ENCODE peak calls at places on chromosome 3, in eight cellular contexts. W, N, Y, R, O, E, X and B are unnamed samples.

GRCh38 chr3:63655519-63655918 is 3.0 kb downstream of the SNTN start:
- DNase-seq in W (peak; percentile 52), N (no peak), Y (no peak), R (peak; percentile 1), O (no peak), E (no peak), X (no peak), B (no peak)

GRCh38 chr3:143433787-143434378 is 314.3 kb downstream of the CHST2 start:
- DNase-seq in W (no peak), N (peak; percentile 8), Y (no peak), R (no peak), O (no peak), E (no peak), X (no peak), B (no peak)

GRCh38 chr3:31350307-31350706 is 182.4 kb upstream of the STT3B start:
- DNase-seq in W (no peak), N (no peak), Y (no peak), R (no peak), O (no peak), E (no peak), X (no peak), B (no peak)

GRCh38 chr3:186380622-186381380 is 18.8 kb upstream of the DGKG start:
- DNase-seq in W (no peak), N (no peak), Y (no peak), R (no peak), O (no peak), E (no peak), X (no peak), B (no peak)

GRCh38 chr3:105822171-105823123 is 46.4 kb downstream of the CBLB start:
- DNase-seq in W (no peak), N (no peak), Y (no peak), R (no peak), O (no peak), E (no peak), X (no peak), B (no peak)

GRCh38 chr3:133437391-133438093 is 37.7 kb downstream of the BFSP2 start:
- DNase-seq in W (no peak), N (no peak), Y (no peak), R (no peak), O (no peak), E (no peak), X (no peak), B (no peak)

GRCh38 chr3:67349551-67350174 is 304.7 kb downstream of the SUCLG2 start:
- DNase-seq in W (peak; percentile 45), N (no peak), Y (no peak), R (no peak), O (no peak), E (no peak), X (no peak), B (no peak)

GRCh38 chr3:16476636-16477035 is 36.9 kb downstream of the RFTN1 start:
- DNase-seq in W (peak; percentile 72), N (no peak), Y (no peak), R (peak; percentile 95), O (no peak), E (no peak), X (no peak), B (no peak)

GRCh38 chr3:108092556-108092955 is 1.7 kb upstream of the CD47 start:
- DNase-seq in W (no peak), N (no peak), Y (no peak), R (no peak), O (no peak), E (no peak), X (no peak), B (no peak)

GRCh38 chr3:150635526-150635925 is 32.4 kb downstream of the SELENOT start:
- DNase-seq in W (no peak), N (no peak), Y (no peak), R (no peak), O (no peak), E (no peak), X (no peak), B (no peak)

GRCh38 chr3:171115667-171116066 is 89.1 kb upstream of the SLC2A2 start:
- DNase-seq in W (no peak), N (no peak), Y (no peak), R (no peak), O (no peak), E (no peak), X (no peak), B (no peak)

GRCh38 chr3:171116365-171116764 is 89.8 kb upstream of the SLC2A2 start:
- DNase-seq in W (peak; percentile 37), N (no peak), Y (no peak), R (no peak), O (no peak), E (no peak), X (no peak), B (no peak)

GRCh38 chr3:171110715-171111114 is 84.2 kb upstream of the SLC2A2 start:
- DNase-seq in W (no peak), N (no peak), Y (no peak), R (no peak), O (no peak), E (no peak), X (no peak), B (no peak)

GRCh38 chr3:171116802-171117395 is 90.4 kb upstream of the SLC2A2 start:
- DNase-seq in W (no peak), N (no peak), Y (no peak), R (no peak), O (no peak), E (no peak), X (no peak), B (no peak)

DNA sequence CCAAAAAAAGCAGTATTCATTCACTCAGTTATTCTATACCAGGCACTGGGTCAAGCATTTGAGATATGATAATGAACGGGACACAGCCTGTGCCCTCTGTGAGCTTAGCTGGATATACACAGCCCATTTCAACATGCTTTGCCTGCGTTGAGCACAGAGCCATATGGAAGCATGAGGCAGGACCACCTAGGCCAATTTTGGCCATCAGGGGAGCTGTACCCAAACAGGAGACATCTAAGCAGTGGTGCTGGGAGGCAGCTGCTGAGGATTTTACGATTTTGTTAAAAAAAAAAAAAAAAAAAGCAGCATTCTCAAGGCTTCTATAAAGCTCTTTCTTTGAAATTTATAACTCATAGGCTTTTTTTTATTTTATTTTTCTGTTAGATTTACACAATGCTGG is 87.2 kb upstream of the SLC2A2 start:
- DNase-seq in W (no peak), N (no peak), Y (no peak), R (no peak), O (no peak), E (no peak), X (no peak), B (no peak)
- TF ChIP-seq CTCF in W (no peak), N (no peak), Y (no peak), R (peak; percentile 27), O (no peak), E (no peak), X (no peak), B (no peak)

DNA sequence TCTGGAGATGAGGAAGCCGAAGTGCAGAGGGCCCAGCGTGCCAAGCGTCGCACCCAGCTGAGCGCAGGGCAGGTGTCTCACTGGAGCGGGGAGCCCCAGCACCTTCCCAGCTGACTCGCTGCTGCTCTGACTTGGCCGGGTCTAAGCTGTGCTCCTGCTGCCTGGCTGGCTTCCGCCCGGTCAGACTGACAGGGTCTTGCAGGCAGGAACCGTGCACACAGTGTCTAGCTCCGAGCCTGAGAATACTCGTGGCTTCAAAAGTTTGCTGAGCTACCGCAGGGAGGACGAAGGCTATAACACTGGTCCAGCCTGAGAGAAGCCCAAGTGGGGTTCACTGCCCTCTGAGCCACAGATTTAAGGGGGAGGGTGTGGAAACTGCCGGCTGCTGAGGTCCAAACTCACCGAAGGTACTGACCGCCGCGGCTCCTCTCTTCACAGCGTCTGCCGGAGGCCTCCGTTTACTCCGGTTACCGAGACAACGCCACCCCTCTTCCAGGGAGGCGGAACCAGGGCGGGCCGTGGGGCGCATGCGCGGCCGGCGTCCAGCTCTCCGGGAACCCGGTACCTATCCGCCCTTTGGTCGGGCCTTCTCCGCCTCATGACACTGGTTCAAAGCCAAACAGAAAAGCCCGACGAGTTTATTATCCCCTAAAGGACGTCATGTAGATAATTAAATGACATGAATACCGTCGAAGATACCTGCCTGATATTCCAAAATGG is at the start of gene CFAP44:
- DNase-seq in W (peak; percentile 21), N (no peak), Y (peak; percentile 91), R (peak; percentile 7), O (peak; percentile 88), E (peak; percentile 77), X (peak; percentile 60), B (peak; percentile 63)
- H3K4me3 ChIP-seq in W (peak within 1 kb of the TSS; percentile 42), N (no peak within 1 kb of the TSS), Y (no peak within 1 kb of the TSS), R (peak within 1 kb of the TSS; percentile 53), O (peak within 1 kb of the TSS; percentile 47), E (peak within 1 kb of the TSS; percentile 57), X (peak within 1 kb of the TSS; percentile 25), B (no peak within 1 kb of the TSS)

GRCh38 chr3:42098171-42098570 is 7.0 kb downstream of the TRAK1 start:
- DNase-seq in W (no peak), N (no peak), Y (no peak), R (no peak), O (no peak), E (no peak), X (no peak), B (no peak)
- TF ChIP-seq CTCF in W (no peak), N (no peak), Y (no peak), R (no peak), O (no peak), E (no peak), X (no peak), B (no peak)

DNA sequence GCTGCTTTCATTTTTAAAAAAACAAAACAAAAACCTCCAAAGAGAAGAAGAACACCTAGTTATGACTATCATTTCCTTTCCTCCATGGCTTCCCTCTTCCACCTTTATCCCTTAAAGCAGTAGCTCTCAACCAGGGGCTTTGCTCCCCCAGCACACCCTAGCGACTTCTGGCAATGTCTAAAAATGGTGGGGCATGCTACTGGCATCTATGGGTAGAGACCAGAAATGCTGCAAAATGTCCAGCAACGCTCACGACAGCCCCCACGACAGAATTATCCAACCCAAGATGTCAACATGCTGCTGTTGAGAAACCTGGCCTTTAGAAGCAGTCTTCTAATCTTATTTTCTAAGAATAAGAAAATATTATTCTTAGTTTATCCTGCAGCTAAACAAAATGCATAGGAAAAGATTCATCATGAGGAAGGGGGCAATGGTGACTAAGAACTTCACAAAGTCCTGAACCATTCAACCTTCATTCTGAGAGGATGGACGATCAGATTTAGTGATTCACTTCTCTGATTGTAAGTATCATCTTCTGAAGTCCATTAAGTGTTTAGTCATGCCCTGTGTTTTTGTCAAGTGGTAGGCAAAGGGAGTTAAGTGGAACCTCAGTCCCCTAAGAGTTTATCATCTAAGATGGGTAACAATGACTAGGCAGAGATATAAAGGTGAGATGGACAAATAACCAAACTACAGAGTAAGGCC is 81.7 kb downstream of the CCNL1 start:
- DNase-seq in W (no peak), N (no peak), Y (no peak), R (no peak), O (no peak), E (no peak), X (no peak), B (no peak)
- H3K4me3 ChIP-seq in W (no peak overlapping the region), N (no peak overlapping the region), Y (no peak overlapping the region), R (no peak overlapping the region), O (no peak overlapping the region), E (no peak overlapping the region), X (no peak overlapping the region), B (no peak overlapping the region)

DNA sequence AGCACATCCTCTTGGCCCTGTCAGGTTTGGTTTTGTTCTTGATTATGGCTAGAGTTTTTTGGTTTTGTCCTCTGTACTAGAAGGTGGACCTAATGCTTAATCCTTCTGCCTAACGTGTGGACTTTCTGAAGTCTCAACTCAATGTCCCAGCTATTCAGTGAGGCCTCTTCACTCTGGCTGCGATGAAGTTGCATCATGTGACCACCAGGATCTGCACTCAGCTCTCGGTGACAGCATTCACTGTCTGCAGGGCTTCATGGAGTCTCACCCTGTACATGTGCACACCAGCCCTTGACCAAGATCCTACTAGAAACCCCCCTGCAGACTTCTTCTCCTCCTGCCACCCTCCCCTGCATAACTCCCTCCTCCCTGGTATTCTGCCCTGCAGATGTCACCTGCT is 38.7 kb upstream of the HRH1 start:
- DNase-seq in W (no peak), N (no peak), Y (no peak), R (no peak), O (no peak), E (no peak), X (no peak), B (no peak)
- TF ChIP-seq CTCF in W (no peak), N (no peak), Y (no peak), R (no peak), O (no peak), E (no peak), X (no peak), B (no peak)